ENCODE peak calls at places on chromosomes 5 and 9, in four cellular contexts. M is T-helper 2 cell treated with Interferon-gamma antibody and Interleukin-4, amounts not matched to agents 5 μg/mL and 100 μg/mL, for 36 hours; J is AG04450; P is epithelial cell of esophagus. N is an unnamed sample.

GRCh38 chr9:90642570-90643539 is at the start of gene DIRAS2:
- DNase-seq in M (no peak), J (peak; percentile 8), P (peak; percentile 76), N (no peak)

GRCh38 chr5:134530375-134531077 is 5.1 kb downstream of the JADE2 start:
- DNase-seq in M (no peak), J (no peak), P (no peak), N (no peak)

GRCh38 chr5:102223542-102224444 is 72.3 kb downstream of the SLCO4C1 start:
- DNase-seq in M (no peak), J (no peak), P (peak; percentile 48), N (no peak)

GRCh38 chr5:6525910-6526309 is 77.3 kb downstream of the UBE2QL1 start:
- DNase-seq in M (no peak), J (no peak), P (no peak), N (no peak)

GRCh38 chr5:55226027-55226933 is 835 bp downstream of the MCIDAS start:
- DNase-seq in M (peak; percentile 56), J (no peak), P (peak; percentile 69), N (no peak)

GRCh38 chr5:111694183-111694582 is 62.8 kb downstream of the NREP start:
- DNase-seq in M (no peak), J (no peak), P (peak; percentile 97), N (no peak)

GRCh38 chr5:134506054-134507039 is 19.1 kb upstream of the JADE2 start:
- DNase-seq in M (no peak), J (no peak), P (no peak), N (peak; percentile 89)

GRCh38 chr9:108469654-108470053 is 386.1 kb downstream of the ACTL7B start:
- DNase-seq in M (no peak), J (no peak), P (no peak), N (no peak)

GRCh38 chr9:97578846-97579245 is 54.3 kb downstream of the TSTD2 start:
- DNase-seq in M (no peak), J (no peak), P (no peak), N (no peak)

GRCh38 chr5:1055896-1056610 is 47.5 kb downstream of the NKD2 start:
- DNase-seq in M (no peak), J (no peak), P (no peak), N (no peak)

GRCh38 chr9:134662143-134662876 is 20.7 kb downstream of the COL5A1 start:
- DNase-seq in M (no peak), J (peak; percentile 56), P (no peak), N (no peak)

GRCh38 chr5:132272341-132273210 is 15.1 kb downstream of the PDLIM4 start:
- DNase-seq in M (peak; percentile 51), J (no peak), P (peak; percentile 35), N (no peak)

GRCh38 chr5:101605700-101606099 is 690.4 kb downstream of the SLCO4C1 start:
- DNase-seq in M (no peak), J (no peak), P (no peak), N (no peak)

GRCh38 chr5:119435436-119436132 is 16.7 kb upstream of the HSD17B4 start:
- DNase-seq in M (peak; percentile 53), J (peak; percentile 23), P (peak; percentile 69), N (peak; percentile 21)

GRCh38 chr9:26637101-26637500 is 255.5 kb downstream of the CAAP1 start:
- DNase-seq in M (no peak), J (no peak), P (no peak), N (no peak)

GRCh38 chr5:178338126-178338749 is 105.6 kb upstream of the PHYKPL start:
- DNase-seq in M (no peak), J (no peak), P (no peak), N (no peak)

N was measured in gastrocnemius medialis.